ENCODE peak calls at places on chromosomes 1 and 21, in five cellular contexts. U is ovary; H is naive thymus-derived CD4-positive, alpha-beta T cell; D is endodermal cell; V is pancreas. J is an unnamed sample.

GRCh38 chr1:114353233-114353632 is 157.8 kb downstream of the TRIM33 start:
- DNase-seq in H (no peak), V (peak; percentile 70), D (peak; percentile 60), U (peak; percentile 82), J (peak; percentile 94)

GRCh38 chr1:213989071-213989739 is 1.4 kb downstream of the PROX1 start:
- DNase-seq in D (peak; percentile 71), H (no peak), V (no peak), U (peak; percentile 69), J (no peak)

GRCh38 chr1:6471086-6471841 is 5.3 kb upstream of the TNFRSF25 start:
- DNase-seq in H (no peak), D (peak; percentile 89), U (no peak), V (peak; percentile 28), J (no peak)

GRCh38 chr1:234722904-234723588 is 113.1 kb upstream of the IRF2BP2 start:
- DNase-seq in U (peak; percentile 63), D (peak; percentile 60), V (peak; percentile 70), H (peak; percentile 51), J (peak; percentile 92)

GRCh38 chr1:146007048-146007784 is 10.8 kb upstream of the TXNIP start:
- DNase-seq in V (no peak), D (peak; percentile 60), H (peak; percentile 45), U (peak; percentile 71), J (peak; percentile 90)

GRCh38 chr1:172826096-172826741 is 167.3 kb downstream of the FASLG start:
- DNase-seq in D (no peak), V (no peak), H (no peak), U (no peak), J (peak; percentile 93)

GRCh38 chr1:113147073-113147625 is 74.2 kb downstream of the LRIG2 start:
- DNase-seq in U (no peak), H (no peak), D (no peak), V (no peak), J (no peak)

GRCh38 chr1:248886237-248886895 is 19.7 kb upstream of the PGBD2 start:
- DNase-seq in V (no peak), U (no peak), D (peak; percentile 56), H (no peak), J (peak; percentile 68)

GRCh38 chr1:68136187-68136586 is 85.8 kb upstream of the DIRAS3 start:
- DNase-seq in U (no peak), H (no peak), D (no peak), V (no peak), J (no peak)

GRCh38 chr1:47738560-47739182 is 258.5 kb downstream of the TRABD2B start:
- DNase-seq in D (peak; percentile 92), V (peak; percentile 69), H (no peak), U (no peak), J (peak; percentile 78)

GRCh38 chr1:82387070-82387366 is 586.3 kb downstream of the ADGRL2 start:
- DNase-seq in D (no peak), H (no peak), U (no peak), V (no peak), J (no peak)

GRCh38 chr1:9557624-9558023 is 18.4 kb downstream of the SLC25A33 start:
- DNase-seq in V (no peak), U (no peak), H (no peak), D (no peak), J (no peak)
- H3K4me1 ChIP-seq in V (peaks cover 7% of the 10 kb centered on the region), U (peaks cover 9% of the 10 kb centered on the region), H (peaks cover 27% of the 10 kb centered on the region), D (no peaks in the 10 kb centered on the region), J (peaks cover 26% of the 10 kb centered on the region)

GRCh38 chr21:30990514-30991304 is 47.6 kb downstream of the KRTAP19-8 start:
- DNase-seq in U (no peak), V (no peak), D (peak; percentile 46), H (no peak), J (no peak)

GRCh38 chr21:30996728-30997127 is 41.5 kb downstream of the KRTAP19-8 start:
- DNase-seq in U (no peak), H (no peak), V (no peak), D (no peak), J (no peak)

DNA sequence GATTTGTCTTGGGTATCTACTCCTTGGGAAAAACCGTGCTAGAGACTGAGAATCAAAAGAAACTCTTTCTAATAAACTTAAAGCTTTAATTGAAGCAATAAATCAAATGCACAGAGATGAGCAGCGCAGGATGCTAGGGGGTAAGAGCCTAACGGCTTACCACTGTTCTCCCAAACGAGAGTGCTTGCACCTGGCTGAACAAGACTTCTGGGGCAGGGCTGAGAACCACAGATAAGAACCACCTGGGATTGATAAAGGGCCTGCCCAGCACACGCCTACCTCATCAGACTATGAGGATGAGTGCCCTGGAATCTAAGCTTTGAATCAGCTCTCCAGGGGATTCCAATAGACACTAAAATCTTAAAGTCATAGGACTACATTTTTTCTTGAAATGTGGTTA is 43.4 kb downstream of the KRTAP19-8 start:
- DNase-seq in H (no peak), U (no peak), V (no peak), D (peak; percentile 49), J (no peak)
- H3K9me3 ChIP-seq in H (no peaks in the 10 kb centered on the region), U (no peaks in the 10 kb centered on the region), V (no peaks in the 10 kb centered on the region), D (no peaks in the 10 kb centered on the region), J (no peaks in the 10 kb centered on the region)

GRCh38 chr1:42680045-42680444 is 2.2 kb upstream of the YBX1 start:
- DNase-seq in H (no peak), U (no peak), V (no peak), D (no peak), J (no peak)

GRCh38 chr1:42684139-42684538 is 1.9 kb downstream of the YBX1 start:
- DNase-seq in H (no peak), D (peak; percentile 55), U (no peak), V (no peak), J (peak; percentile 20)

GRCh38 chr1:42680921-42681683 is 1.1 kb upstream of the YBX1 start:
- DNase-seq in D (peak; percentile 45), V (no peak), U (no peak), H (no peak), J (peak; percentile 13)

GRCh38 chr1:42682739-42683529 is 716 bp downstream of the YBX1 start:
- DNase-seq in V (peak; percentile 74), U (peak; percentile 74), H (peak; percentile 70), D (peak; percentile 69), J (peak; percentile 78)

GRCh38 chr1:42681771-42682483 is at the start of gene YBX1:
- DNase-seq in D (peak; percentile 98), H (peak; percentile 94), V (peak; percentile 95), U (peak; percentile 97), J (peak; percentile 99)
- H3K4me1 ChIP-seq in D (peaks cover 15% of the 10 kb centered on the region), H (peaks cover 47% of the 10 kb centered on the region), V (peaks cover 15% of the 10 kb centered on the region), U (peaks cover 11% of the 10 kb centered on the region), J (peaks cover 43% of the 10 kb centered on the region)

GRCh38 chr1:150186789-150187559 is 37.3 kb downstream of the PLEKHO1 start:
- DNase-seq in U (no peak), D (peak; percentile 62), H (no peak), V (no peak), J (peak; percentile 36)
- H3K9me3 ChIP-seq in U (no peaks in the 10 kb centered on the region), D (peaks cover 6% of the 10 kb centered on the region), H (no peaks in the 10 kb centered on the region), V (no peaks in the 10 kb centered on the region), J (no peaks in the 10 kb centered on the region)

GRCh38 chr1:31437433-31438037 is 24.5 kb downstream of the SERINC2 start:
- DNase-seq in V (no peak), D (no peak), U (no peak), H (no peak), J (no peak)

GRCh38 chr1:31436596-31437432 is 23.8 kb downstream of the SERINC2 start:
- DNase-seq in H (no peak), D (no peak), U (no peak), V (no peak), J (no peak)

GRCh38 chr1:31441558-31441957 is 28.5 kb downstream of the SERINC2 start:
- DNase-seq in H (no peak), V (no peak), U (no peak), D (no peak), J (no peak)

GRCh38 chr1:31441073-31441472 is 28.1 kb downstream of the SERINC2 start:
- DNase-seq in U (no peak), D (no peak), H (no peak), V (no peak), J (no peak)

DNA sequence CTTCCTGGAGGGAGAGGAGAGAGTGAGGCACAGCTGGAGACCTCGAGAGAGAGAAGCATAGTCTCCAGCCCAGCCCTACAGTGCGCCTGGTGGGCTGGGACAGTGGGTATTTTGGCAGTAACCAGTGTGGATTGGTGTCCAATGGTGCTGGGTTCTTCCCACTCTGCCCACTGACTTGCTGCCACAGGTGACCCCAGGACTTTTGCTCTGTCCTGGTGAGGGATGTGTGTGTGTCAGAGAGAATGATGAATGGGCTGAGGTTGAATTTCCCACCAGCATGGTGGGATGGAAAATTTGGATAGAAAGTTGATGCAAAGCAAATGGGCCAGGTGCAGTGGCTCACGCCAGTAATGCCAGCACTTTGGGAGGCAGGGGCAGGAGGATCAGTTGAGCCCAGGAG is 26.3 kb downstream of the SERINC2 start:
- DNase-seq in D (no peak), V (no peak), U (no peak), H (no peak), J (no peak)
- H3K4me1 ChIP-seq in D (no peaks in the 10 kb centered on the region), V (no peaks in the 10 kb centered on the region), U (no peaks in the 10 kb centered on the region), H (no peaks in the 10 kb centered on the region), J (no peaks in the 10 kb centered on the region)

GRCh38 chr21:36690637-36691538 is 8.0 kb upstream of the SIM2 start:
- DNase-seq in D (no peak), U (no peak), V (no peak), H (no peak), J (no peak)
- H3K9me3 ChIP-seq in D (no peaks in the 10 kb centered on the region), U (peaks cover 6% of the 10 kb centered on the region), V (no peaks in the 10 kb centered on the region), H (no peaks in the 10 kb centered on the region), J (no peaks in the 10 kb centered on the region)

DNA sequence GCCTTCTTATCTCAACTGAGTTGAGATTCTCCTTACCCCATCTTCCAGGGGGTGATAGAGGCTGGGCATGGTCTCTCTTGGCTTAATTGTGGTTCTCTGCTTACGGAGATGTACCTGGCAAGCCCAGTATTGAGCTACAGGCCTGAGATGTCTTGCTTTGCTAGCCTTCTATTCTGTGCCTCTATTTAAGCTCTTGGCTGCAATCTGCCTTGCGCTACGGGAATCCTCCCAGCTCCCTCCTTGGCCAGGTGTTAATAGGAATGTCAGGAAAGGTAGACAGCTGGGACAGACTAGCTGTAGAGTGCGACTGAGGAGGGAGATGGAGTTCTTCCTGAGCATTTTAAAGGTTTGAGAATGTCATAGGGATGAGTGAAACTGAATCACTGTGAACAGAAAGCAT is 10.6 kb upstream of the IKBKE start:
- DNase-seq in V (no peak), H (no peak), U (no peak), D (no peak), J (no peak)
- H3K4me1 ChIP-seq in V (no peaks in the 10 kb centered on the region), H (peaks cover 4% of the 10 kb centered on the region), U (no peaks in the 10 kb centered on the region), D (no peaks in the 10 kb centered on the region), J (peaks cover 20% of the 10 kb centered on the region)

J was measured in cardiac muscle cell.